ENCODE peak calls at places on chromosomes 6 and 20, in seven cellular contexts. X is C1 segment of cervical spinal cord; H is NAMALWA; U is CD4-positive, alpha-beta memory T cell; F is activated CD8-positive, alpha-beta memory T cell treated with anti-CD3 and anti-CD28 coated beads for 1 hour; W is CD4-positive, alpha-beta T cell; E is A172. S is an unnamed sample.

GRCh38 chr6:129280719-129281118 is 397.8 kb downstream of the LAMA2 start:
- DNase-seq in X (no peak), H (no peak), U (peak), F (peak), W (peak), E (no peak), S (no peak)

GRCh38 chr6:125533710-125534397 is 215.6 kb upstream of the HEY2 start:
- DNase-seq in X (no peak), H (no peak), U (no peak), F (no peak), W (no peak), E (no peak), S (peak)

GRCh38 chr20:23114018-23114417 is 27.9 kb upstream of the CD93 start:
- DNase-seq in X (no peak), H (no peak), U (no peak), F (no peak), W (no peak), E (no peak), S (no peak)

GRCh38 chr6:75230484-75231325 is 12.9 kb downstream of the COX7A2 start:
- DNase-seq in X (no peak), H (no peak), U (no peak), F (no peak), W (no peak), E (peak), S (peak)

GRCh38 chr20:43015566-43015965 is 174.1 kb downstream of the PTPRT start:
- DNase-seq in X (no peak), H (no peak), U (no peak), F (no peak), W (no peak), E (no peak), S (no peak)

GRCh38 chr20:63495771-63496403 is 3.0 kb downstream of the EEF1A2 start:
- DNase-seq in X (no peak), H (peak), U (peak), F (peak), W (peak), E (no peak), S (peak)

GRCh38 chr20:8640461-8640860 is 428.4 kb upstream of the PLCB4 start:
- DNase-seq in X (no peak), H (no peak), U (no peak), F (no peak), W (no peak), E (no peak), S (no peak)

GRCh38 chr6:89313006-89313405 is 2.1 kb downstream of the GABRR2 start:
- DNase-seq in X (no peak), H (no peak), U (no peak), F (no peak), W (no peak), E (peak), S (peak)

GRCh38 chr6:5986847-5987246 is 19.9 kb downstream of the NRN1 start:
- DNase-seq in X (no peak), H (no peak), U (no peak), F (no peak), W (no peak), E (no peak), S (no peak)

GRCh38 chr6:33410711-33411631 is at the start of gene PHF1:
- DNase-seq in X (peak), H (no peak), U (peak), F (peak), W (peak), E (peak), S (peak)

GRCh38 chr6:12113190-12113578 is 101.1 kb downstream of the HIVEP1 start:
- DNase-seq in X (no peak), H (no peak), U (no peak), F (no peak), W (no peak), E (peak), S (peak)

GRCh38 chr20:2762578-2763131 is 37.8 kb downstream of the CPXM1 start:
- DNase-seq in X (no peak), H (no peak), U (no peak), F (no peak), W (no peak), E (no peak), S (no peak)

GRCh38 chr20:57658447-57659130 is 38.4 kb upstream of the ZBP1 start:
- DNase-seq in X (no peak), H (no peak), U (no peak), F (no peak), W (no peak), E (no peak), S (no peak)

GRCh38 chr6:169321546-169321945 is 67.9 kb upstream of the THBS2 start:
- DNase-seq in X (no peak), H (no peak), U (no peak), F (no peak), W (no peak), E (no peak), S (no peak)

GRCh38 chr6:140269766-140270165 is 895.3 kb upstream of the CITED2 start:
- DNase-seq in X (no peak), H (no peak), U (no peak), F (no peak), W (no peak), E (no peak), S (no peak)

GRCh38 chr20:63777614-63778013 is 38.0 kb downstream of the SLC2A4RG start:
- DNase-seq in X (no peak), H (no peak), U (no peak), F (no peak), W (no peak), E (no peak), S (no peak)

GRCh38 chr20:50110141-50111047 is 2.6 kb downstream of the UBE2V1 start:
- DNase-seq in X (no peak), H (peak), U (peak), F (peak), W (no peak), E (no peak), S (peak)

GRCh38 chr6:157241411-157241979 is 81.8 kb downstream of the TMEM242 start:
- DNase-seq in X (no peak), H (no peak), U (no peak), F (no peak), W (no peak), E (peak), S (no peak)

GRCh38 chr20:47574616-47575401 is 73.1 kb downstream of the NCOA3 start:
- DNase-seq in X (no peak), H (peak), U (no peak), F (no peak), W (no peak), E (no peak), S (peak)

GRCh38 chr20:1664911-1665310 is 7.3 kb upstream of the SIRPG start:
- DNase-seq in X (no peak), H (no peak), U (peak), F (peak), W (no peak), E (no peak), S (no peak)

GRCh38 chr20:61307686-61308085 is 55.6 kb downstream of the CDH4 start:
- DNase-seq in X (no peak), H (no peak), U (no peak), F (no peak), W (no peak), E (no peak), S (no peak)

GRCh38 chr6:163347021-163347446 is 67.5 kb upstream of the QKI start:
- DNase-seq in X (no peak), H (no peak), U (no peak), F (no peak), W (no peak), E (no peak), S (peak)

GRCh38 chr6:34243901-34244884 is 4.6 kb downstream of the SMIM29 start:
- DNase-seq in X (no peak), H (peak), U (no peak), F (no peak), W (no peak), E (peak), S (peak)

GRCh38 chr6:105402981-105403935 is at the start of gene PREP:
- DNase-seq in X (peak), H (peak), U (peak), F (peak), W (peak), E (peak), S (peak)

GRCh38 chr6:151294561-151295101 is 54.9 kb downstream of the AKAP12 start:
- DNase-seq in X (no peak), H (no peak), U (no peak), F (no peak), W (no peak), E (no peak), S (no peak)

GRCh38 chr6:169396554-169397163 is 143.0 kb upstream of the THBS2 start:
- DNase-seq in X (no peak), H (no peak), U (no peak), F (no peak), W (no peak), E (no peak), S (no peak)

GRCh38 chr20:1856419-1856818 is 38.8 kb upstream of the SIRPA start:
- DNase-seq in X (no peak), H (no peak), U (no peak), F (no peak), W (no peak), E (no peak), S (no peak)

GRCh38 chr6:161033667-161034066 is 42.1 kb downstream of the MAP3K4 start:
- DNase-seq in X (no peak), H (no peak), U (no peak), F (no peak), W (no peak), E (no peak), S (no peak)

S was measured in RPMI7951.